ENCODE peak calls at places on chromosomes 6 and 20, in nine cellular contexts. One of them, this sample, is unnamed.

GRCh38 chr6:54465649-54466300 is 157.5 kb downstream of the TINAG start:
- DNase-seq in right lobe of liver: no peak
- DNase-seq in WTC11: no peak
- DNase-seq in cardiac fibroblast: no peak
- DNase-seq in endodermal cell: no peak
- DNase-seq in fibroblast of lung: no peak
- DNase-seq in neural crest cell: no peak
- DNase-seq in GM06990: no peak
- DNase-seq in GM13976: no peak
- DNase-seq in this sample: no peak

GRCh38 chr6:142726616-142727015 is 218.4 kb downstream of the HIVEP2 start:
- DNase-seq in right lobe of liver: no peak
- DNase-seq in WTC11: no peak
- DNase-seq in cardiac fibroblast: no peak
- DNase-seq in endodermal cell: no peak
- DNase-seq in fibroblast of lung: no peak
- DNase-seq in neural crest cell: no peak
- DNase-seq in GM06990: no peak
- DNase-seq in GM13976: no peak
- DNase-seq in this sample: no peak

GRCh38 chr6:79810153-79810806 is 137.1 kb downstream of the ELOVL4 start:
- DNase-seq in right lobe of liver: no peak
- DNase-seq in WTC11: no peak
- DNase-seq in cardiac fibroblast: no peak
- DNase-seq in endodermal cell: no peak
- DNase-seq in fibroblast of lung: no peak
- DNase-seq in neural crest cell: peak; percentile 10
- DNase-seq in GM06990: no peak
- DNase-seq in GM13976: no peak
- DNase-seq in this sample: no peak

GRCh38 chr6:155146205-155146604 is 117.6 kb upstream of the CLDN20 start:
- DNase-seq in right lobe of liver: no peak
- DNase-seq in WTC11: no peak
- DNase-seq in cardiac fibroblast: no peak
- DNase-seq in endodermal cell: no peak
- DNase-seq in fibroblast of lung: no peak
- DNase-seq in neural crest cell: no peak
- DNase-seq in GM06990: no peak
- DNase-seq in GM13976: no peak
- DNase-seq in this sample: no peak

GRCh38 chr20:5996765-5997164 is 46.3 kb downstream of the MCM8 start:
- DNase-seq in right lobe of liver: no peak
- DNase-seq in WTC11: no peak
- DNase-seq in cardiac fibroblast: no peak
- DNase-seq in endodermal cell: no peak
- DNase-seq in fibroblast of lung: no peak
- DNase-seq in neural crest cell: no peak
- DNase-seq in GM06990: peak; percentile 44
- DNase-seq in GM13976: peak; percentile 53
- DNase-seq in this sample: peak; percentile 56

GRCh38 chr6:2800552-2801316 is 35.5 kb downstream of the WRNIP1 start:
- DNase-seq in right lobe of liver: no peak
- DNase-seq in WTC11: no peak
- DNase-seq in cardiac fibroblast: no peak
- DNase-seq in endodermal cell: no peak
- DNase-seq in fibroblast of lung: no peak
- DNase-seq in neural crest cell: no peak
- DNase-seq in GM06990: no peak
- DNase-seq in GM13976: no peak
- DNase-seq in this sample: no peak

GRCh38 chr6:166194885-166195860 is 27.5 kb upstream of the TBXT start:
- DNase-seq in right lobe of liver: no peak
- DNase-seq in WTC11: no peak
- DNase-seq in cardiac fibroblast: no peak
- DNase-seq in endodermal cell: peak; percentile 67
- DNase-seq in fibroblast of lung: no peak
- DNase-seq in neural crest cell: no peak
- DNase-seq in GM06990: no peak
- DNase-seq in GM13976: no peak
- DNase-seq in this sample: no peak

GRCh38 chr6:146433881-146434741 is 109.5 kb upstream of the RAB32 start:
- DNase-seq in right lobe of liver: no peak
- DNase-seq in WTC11: peak; percentile 53
- DNase-seq in cardiac fibroblast: peak; percentile 4
- DNase-seq in endodermal cell: peak; percentile 76
- DNase-seq in fibroblast of lung: peak; percentile 38
- DNase-seq in neural crest cell: no peak
- DNase-seq in GM06990: peak; percentile 8
- DNase-seq in GM13976: peak; percentile 8
- DNase-seq in this sample: no peak

GRCh38 chr6:39843305-39844020 is 51.3 kb downstream of the DAAM2 start:
- DNase-seq in right lobe of liver: no peak
- DNase-seq in WTC11: no peak
- DNase-seq in cardiac fibroblast: peak; percentile 52
- DNase-seq in endodermal cell: no peak
- DNase-seq in fibroblast of lung: no peak
- DNase-seq in neural crest cell: no peak
- DNase-seq in GM06990: no peak
- DNase-seq in GM13976: no peak
- DNase-seq in this sample: no peak

GRCh38 chr6:154931741-154932424 is 63.2 kb upstream of the TIAM2 start:
- DNase-seq in right lobe of liver: no peak
- DNase-seq in WTC11: no peak
- DNase-seq in cardiac fibroblast: peak; percentile 38
- DNase-seq in endodermal cell: peak; percentile 81
- DNase-seq in fibroblast of lung: peak; percentile 53
- DNase-seq in neural crest cell: no peak
- DNase-seq in GM06990: no peak
- DNase-seq in GM13976: no peak
- DNase-seq in this sample: no peak

GRCh38 chr6:106448000-106448426 is 87.5 kb downstream of the CRYBG1 start:
- DNase-seq in right lobe of liver: peak; percentile 61
- DNase-seq in WTC11: no peak
- DNase-seq in cardiac fibroblast: no peak
- DNase-seq in endodermal cell: no peak
- DNase-seq in fibroblast of lung: no peak
- DNase-seq in neural crest cell: no peak
- DNase-seq in GM06990: peak; percentile 38
- DNase-seq in GM13976: peak; percentile 19
- DNase-seq in this sample: peak; percentile 25

GRCh38 chr6:11445146-11445545 is 92.4 kb upstream of the TMEM170B start:
- DNase-seq in right lobe of liver: no peak
- DNase-seq in WTC11: no peak
- DNase-seq in cardiac fibroblast: no peak
- DNase-seq in endodermal cell: no peak
- DNase-seq in fibroblast of lung: no peak
- DNase-seq in neural crest cell: no peak
- DNase-seq in GM06990: no peak
- DNase-seq in GM13976: no peak
- DNase-seq in this sample: no peak

GRCh38 chr20:19789446-19789845 is 31.4 kb downstream of the RIN2 start:
- DNase-seq in right lobe of liver: no peak
- DNase-seq in WTC11: no peak
- DNase-seq in cardiac fibroblast: peak; percentile 13
- DNase-seq in endodermal cell: peak; percentile 66
- DNase-seq in fibroblast of lung: no peak
- DNase-seq in neural crest cell: no peak
- DNase-seq in GM06990: no peak
- DNase-seq in GM13976: no peak
- DNase-seq in this sample: no peak

GRCh38 chr6:87198496-87198895 is 43.1 kb downstream of the ZNF292 start:
- DNase-seq in right lobe of liver: no peak
- DNase-seq in WTC11: no peak
- DNase-seq in cardiac fibroblast: peak; percentile 78
- DNase-seq in endodermal cell: no peak
- DNase-seq in fibroblast of lung: peak; percentile 5
- DNase-seq in neural crest cell: no peak
- DNase-seq in GM06990: no peak
- DNase-seq in GM13976: no peak
- DNase-seq in this sample: no peak

GRCh38 chr6:148831531-148831930 is 84.7 kb downstream of the UST start:
- DNase-seq in right lobe of liver: no peak
- DNase-seq in WTC11: no peak
- DNase-seq in cardiac fibroblast: peak; percentile 54
- DNase-seq in endodermal cell: no peak
- DNase-seq in fibroblast of lung: peak; percentile 29
- DNase-seq in neural crest cell: no peak
- DNase-seq in GM06990: no peak
- DNase-seq in GM13976: no peak
- DNase-seq in this sample: no peak

GRCh38 chr6:167093922-167094432 is 28.9 kb upstream of the CCR6 start:
- DNase-seq in right lobe of liver: no peak
- DNase-seq in WTC11: no peak
- DNase-seq in cardiac fibroblast: no peak
- DNase-seq in endodermal cell: peak; percentile 57
- DNase-seq in fibroblast of lung: no peak
- DNase-seq in neural crest cell: no peak
- DNase-seq in GM06990: peak; percentile 88
- DNase-seq in GM13976: peak; percentile 87
- DNase-seq in this sample: peak; percentile 88

GRCh38 chr6:5930143-5930770 is 76.5 kb downstream of the NRN1 start:
- DNase-seq in right lobe of liver: no peak
- DNase-seq in WTC11: no peak
- DNase-seq in cardiac fibroblast: no peak
- DNase-seq in endodermal cell: no peak
- DNase-seq in fibroblast of lung: no peak
- DNase-seq in neural crest cell: no peak
- DNase-seq in GM06990: no peak
- DNase-seq in GM13976: no peak
- DNase-seq in this sample: no peak

DNA sequence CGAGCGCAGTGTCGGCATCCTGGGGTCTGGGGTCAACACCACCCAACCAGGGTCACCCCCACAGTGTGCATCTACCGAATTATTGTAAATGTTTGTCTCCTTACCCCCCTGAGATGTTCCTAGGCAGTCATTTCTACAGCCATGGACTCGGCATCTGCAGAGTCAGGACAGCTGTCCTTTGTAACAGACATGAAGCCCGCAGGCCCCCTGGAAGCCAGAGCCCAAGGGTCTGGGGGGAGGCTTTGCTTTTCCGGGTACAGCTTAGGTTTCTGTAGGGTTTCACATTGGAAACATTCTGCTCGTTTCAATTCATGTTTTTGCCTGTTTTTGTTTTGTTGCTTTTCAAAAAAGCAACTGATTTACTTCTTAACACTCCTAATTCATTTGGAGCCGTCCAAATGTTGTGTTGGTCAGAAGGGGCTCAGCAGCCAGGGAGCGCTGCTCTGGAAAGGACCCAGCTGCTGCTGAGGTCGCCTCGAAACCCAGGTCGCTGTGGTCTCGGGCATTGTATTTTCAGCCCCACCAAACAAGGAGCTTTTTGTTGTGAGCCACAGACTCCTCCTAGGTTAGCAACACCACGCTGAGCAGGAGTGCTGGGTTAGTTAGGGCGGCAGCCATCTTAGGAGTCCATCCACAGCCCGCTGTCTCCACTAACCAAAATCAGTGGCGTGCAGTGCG is 160.4 kb downstream of the TMEM242 start:
- DNase-seq in right lobe of liver: no peak
- DNase-seq in WTC11: no peak
- DNase-seq in cardiac fibroblast: no peak
- DNase-seq in endodermal cell: no peak
- DNase-seq in fibroblast of lung: no peak
- DNase-seq in neural crest cell: peak; percentile 25
- DNase-seq in GM06990: no peak
- DNase-seq in GM13976: no peak
- DNase-seq in this sample: no peak
- TF ChIP-seq CTCF in right lobe of liver: no peak
- TF ChIP-seq CTCF in WTC11: no peak
- TF ChIP-seq CTCF in cardiac fibroblast: no peak
- TF ChIP-seq CTCF in endodermal cell: peak; percentile 28
- TF ChIP-seq CTCF in fibroblast of lung: no peak
- TF ChIP-seq CTCF in neural crest cell: no peak
- TF ChIP-seq CTCF in GM06990: no peak
- TF ChIP-seq CTCF in GM13976: no peak
- TF ChIP-seq CTCF in this sample: no peak

GRCh38 chr6:127547215-127547614 is 28.1 kb upstream of the MTCL3 start:
- DNase-seq in right lobe of liver: no peak
- DNase-seq in WTC11: peak; percentile 44
- DNase-seq in cardiac fibroblast: peak; percentile 32
- DNase-seq in endodermal cell: peak; percentile 59
- DNase-seq in fibroblast of lung: no peak
- DNase-seq in neural crest cell: no peak
- DNase-seq in GM06990: no peak
- DNase-seq in GM13976: no peak
- DNase-seq in this sample: no peak
- TF ChIP-seq CTCF in right lobe of liver: peak; percentile 10
- TF ChIP-seq CTCF in WTC11: peak; percentile 31
- TF ChIP-seq CTCF in cardiac fibroblast: peak; percentile 55
- TF ChIP-seq CTCF in endodermal cell: peak; percentile 73
- TF ChIP-seq CTCF in fibroblast of lung: peak; percentile 12
- TF ChIP-seq CTCF in neural crest cell: peak; percentile 51
- TF ChIP-seq CTCF in GM06990: peak; percentile 49
- TF ChIP-seq CTCF in GM13976: no peak
- TF ChIP-seq CTCF in this sample: no peak

GRCh38 chr20:1441133-1441532 is 25.5 kb downstream of the NSFL1C start:
- DNase-seq in right lobe of liver: no peak
- DNase-seq in WTC11: no peak
- DNase-seq in cardiac fibroblast: no peak
- DNase-seq in endodermal cell: no peak
- DNase-seq in fibroblast of lung: no peak
- DNase-seq in neural crest cell: no peak
- DNase-seq in GM06990: no peak
- DNase-seq in GM13976: no peak
- DNase-seq in this sample: no peak
- TF ChIP-seq CTCF in right lobe of liver: no peak
- TF ChIP-seq CTCF in WTC11: no peak
- TF ChIP-seq CTCF in cardiac fibroblast: no peak
- TF ChIP-seq CTCF in endodermal cell: no peak
- TF ChIP-seq CTCF in fibroblast of lung: no peak
- TF ChIP-seq CTCF in neural crest cell: no peak
- TF ChIP-seq CTCF in GM06990: no peak
- TF ChIP-seq CTCF in GM13976: no peak
- TF ChIP-seq CTCF in this sample: no peak

GRCh38 chr6:37489697-37490336 is 9.9 kb downstream of the CCDC167 start:
- DNase-seq in right lobe of liver: no peak
- DNase-seq in WTC11: no peak
- DNase-seq in cardiac fibroblast: no peak
- DNase-seq in endodermal cell: peak; percentile 62
- DNase-seq in fibroblast of lung: no peak
- DNase-seq in neural crest cell: no peak
- DNase-seq in GM06990: no peak
- DNase-seq in GM13976: no peak
- DNase-seq in this sample: no peak
- TF ChIP-seq CTCF in right lobe of liver: no peak
- TF ChIP-seq CTCF in WTC11: no peak
- TF ChIP-seq CTCF in cardiac fibroblast: peak; percentile 7
- TF ChIP-seq CTCF in endodermal cell: peak; percentile 43
- TF ChIP-seq CTCF in fibroblast of lung: no peak
- TF ChIP-seq CTCF in neural crest cell: no peak
- TF ChIP-seq CTCF in GM06990: peak; percentile 35
- TF ChIP-seq CTCF in GM13976: no peak
- TF ChIP-seq CTCF in this sample: peak; percentile 4

DNA sequence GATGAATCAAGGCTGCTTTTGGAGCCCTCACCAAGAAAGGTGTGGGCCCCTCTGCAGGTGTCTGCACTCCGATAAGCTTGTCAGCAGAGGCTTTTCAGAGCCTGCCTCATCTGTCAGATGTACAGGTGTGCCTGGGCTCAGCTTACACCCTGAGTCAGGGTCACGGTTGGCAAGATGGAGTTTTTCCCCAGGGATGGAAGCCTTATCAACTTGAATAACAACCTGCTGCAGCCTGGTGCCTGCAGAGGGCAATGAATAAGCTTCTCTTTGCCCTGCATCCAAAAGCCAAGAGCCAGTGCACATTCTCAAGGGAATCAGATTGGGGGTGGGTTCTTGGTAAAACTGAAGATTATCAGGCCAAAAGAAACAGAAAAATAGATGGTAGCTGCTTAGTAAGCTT is 427.1 kb downstream of the CD83 start:
- DNase-seq in right lobe of liver: no peak
- DNase-seq in WTC11: no peak
- DNase-seq in cardiac fibroblast: no peak
- DNase-seq in endodermal cell: peak; percentile 62
- DNase-seq in fibroblast of lung: no peak
- DNase-seq in neural crest cell: no peak
- DNase-seq in GM06990: no peak
- DNase-seq in GM13976: no peak
- DNase-seq in this sample: no peak
- TF ChIP-seq CTCF in right lobe of liver: no peak
- TF ChIP-seq CTCF in WTC11: no peak
- TF ChIP-seq CTCF in cardiac fibroblast: no peak
- TF ChIP-seq CTCF in endodermal cell: peak; percentile 28
- TF ChIP-seq CTCF in fibroblast of lung: no peak
- TF ChIP-seq CTCF in neural crest cell: no peak
- TF ChIP-seq CTCF in GM06990: no peak
- TF ChIP-seq CTCF in GM13976: no peak
- TF ChIP-seq CTCF in this sample: no peak